ENCODE peak calls at places on chromosomes 16 and 17, in ten cellular contexts. One of them, this sample, is unnamed.
A peak's percentile ranks its signal among the peaks of the same experiment; 100 is the strongest.

GRCh38 chr17:19542247-19542646 is 8.6 kb downstream of the SLC47A1 start:
- DNase-seq in upper lobe of left lung: no peak
- DNase-seq in body of pancreas: no peak
- DNase-seq in Peyer's patch: no peak
- DNase-seq in ovary: no peak
- DNase-seq in IMR-90: no peak
- DNase-seq in stomach: no peak
- DNase-seq in tibial nerve: no peak
- DNase-seq in uterus: no peak
- DNase-seq in breast epithelium: no peak
- DNase-seq in this sample: no peak

GRCh38 chr16:3074860-3075545 is 9.6 kb downstream of the IL32 start:
- DNase-seq in Peyer's patch: no peak
- DNase-seq in tibial nerve: no peak
- DNase-seq in breast epithelium: no peak
- DNase-seq in body of pancreas: no peak
- DNase-seq in upper lobe of left lung: no peak
- DNase-seq in uterus: no peak
- DNase-seq in stomach: peak; percentile 46
- DNase-seq in ovary: no peak
- DNase-seq in IMR-90: no peak
- DNase-seq in this sample: peak; percentile 93

GRCh38 chr17:66714046-66715023 is 120.6 kb upstream of the CACNG5 start:
- DNase-seq in uterus: no peak
- DNase-seq in ovary: no peak
- DNase-seq in tibial nerve: no peak
- DNase-seq in upper lobe of left lung: no peak
- DNase-seq in IMR-90: no peak
- DNase-seq in stomach: no peak
- DNase-seq in body of pancreas: no peak
- DNase-seq in Peyer's patch: no peak
- DNase-seq in breast epithelium: no peak
- DNase-seq in this sample: no peak

GRCh38 chr17:54494731-54495715 is 405.6 kb upstream of the TOM1L1 start:
- DNase-seq in IMR-90: no peak
- DNase-seq in upper lobe of left lung: no peak
- DNase-seq in ovary: no peak
- DNase-seq in body of pancreas: no peak
- DNase-seq in tibial nerve: no peak
- DNase-seq in Peyer's patch: no peak
- DNase-seq in uterus: no peak
- DNase-seq in stomach: no peak
- DNase-seq in breast epithelium: no peak
- DNase-seq in this sample: no peak

GRCh38 chr17:67194134-67194533 is 50.9 kb downstream of the HELZ start:
- DNase-seq in breast epithelium: no peak
- DNase-seq in tibial nerve: no peak
- DNase-seq in upper lobe of left lung: no peak
- DNase-seq in uterus: no peak
- DNase-seq in body of pancreas: no peak
- DNase-seq in IMR-90: peak; percentile 81
- DNase-seq in ovary: no peak
- DNase-seq in Peyer's patch: no peak
- DNase-seq in stomach: no peak
- DNase-seq in this sample: no peak

GRCh38 chr17:14197582-14197981 is 39.1 kb downstream of the CDRT15 start:
- DNase-seq in Peyer's patch: no peak
- DNase-seq in tibial nerve: no peak
- DNase-seq in stomach: peak; percentile 38
- DNase-seq in body of pancreas: no peak
- DNase-seq in uterus: no peak
- DNase-seq in ovary: no peak
- DNase-seq in breast epithelium: no peak
- DNase-seq in upper lobe of left lung: no peak
- DNase-seq in IMR-90: no peak
- DNase-seq in this sample: no peak

GRCh38 chr17:12856451-12856850 is 67.2 kb downstream of the ARHGAP44 start:
- DNase-seq in ovary: no peak
- DNase-seq in IMR-90: no peak
- DNase-seq in breast epithelium: no peak
- DNase-seq in body of pancreas: no peak
- DNase-seq in stomach: no peak
- DNase-seq in upper lobe of left lung: no peak
- DNase-seq in Peyer's patch: no peak
- DNase-seq in uterus: no peak
- DNase-seq in tibial nerve: no peak
- DNase-seq in this sample: peak; percentile 84

GRCh38 chr16:2163211-2163881 is 7.8 kb downstream of the TRAF7 start:
- DNase-seq in IMR-90: no peak
- DNase-seq in body of pancreas: no peak
- DNase-seq in breast epithelium: peak; percentile 86
- DNase-seq in tibial nerve: no peak
- DNase-seq in Peyer's patch: peak; percentile 89
- DNase-seq in stomach: peak; percentile 77
- DNase-seq in upper lobe of left lung: peak; percentile 79
- DNase-seq in ovary: no peak
- DNase-seq in uterus: no peak
- DNase-seq in this sample: no peak

GRCh38 chr16:4293822-4294457 is 21.1 kb upstream of the TFAP4 start:
- DNase-seq in upper lobe of left lung: peak; percentile 69
- DNase-seq in breast epithelium: no peak
- DNase-seq in body of pancreas: peak; percentile 66
- DNase-seq in stomach: peak; percentile 58
- DNase-seq in uterus: peak; percentile 62
- DNase-seq in tibial nerve: no peak
- DNase-seq in Peyer's patch: no peak
- DNase-seq in IMR-90: peak; percentile 82
- DNase-seq in ovary: peak; percentile 71
- DNase-seq in this sample: no peak

DNA sequence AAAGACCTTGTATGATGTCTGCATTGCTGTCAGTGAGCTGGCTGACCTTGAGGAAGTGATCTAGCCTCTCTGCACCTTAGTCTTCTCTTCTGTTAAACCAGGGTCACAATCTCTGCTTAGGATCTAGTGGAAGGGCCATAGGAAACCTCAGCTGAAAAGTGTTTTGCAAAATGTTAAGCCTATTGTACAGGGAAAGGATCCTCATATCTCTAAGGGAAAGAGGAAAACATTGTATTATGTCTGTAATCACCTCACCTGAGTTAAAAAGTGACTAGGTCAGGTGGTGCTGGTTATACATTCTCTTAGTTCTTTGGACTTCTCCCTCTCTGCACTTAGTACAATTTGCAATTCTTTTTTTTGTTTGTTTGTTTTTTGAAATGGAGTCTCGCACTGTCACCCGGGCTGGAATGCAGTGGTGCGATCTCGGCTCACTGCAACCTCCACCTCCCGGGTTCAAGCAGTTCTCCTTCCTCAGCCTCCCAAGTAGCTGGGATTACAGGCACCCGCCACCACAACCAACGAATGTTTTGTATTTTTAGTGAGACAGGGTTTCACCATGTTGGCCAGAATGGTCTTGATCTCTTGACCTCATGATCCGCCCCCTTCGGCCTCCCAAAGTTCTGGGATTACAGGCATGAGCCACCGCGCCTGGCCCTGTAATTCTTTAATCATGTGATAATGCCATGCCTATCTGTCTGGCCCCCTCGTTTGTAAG is 2.0 kb upstream of the SEPHS2 start:
- DNase-seq in breast epithelium: no peak
- DNase-seq in Peyer's patch: no peak
- DNase-seq in ovary: no peak
- DNase-seq in uterus: no peak
- DNase-seq in IMR-90: no peak
- DNase-seq in body of pancreas: no peak
- DNase-seq in upper lobe of left lung: no peak
- DNase-seq in tibial nerve: no peak
- DNase-seq in stomach: no peak
- DNase-seq in this sample: no peak
- TF ChIP-seq POLR2A in breast epithelium: no peak
- TF ChIP-seq POLR2A in Peyer's patch: no peak
- TF ChIP-seq POLR2A in ovary: no peak
- TF ChIP-seq POLR2A in uterus: no peak
- TF ChIP-seq POLR2A in IMR-90: no peak
- TF ChIP-seq POLR2A in body of pancreas: no peak
- TF ChIP-seq POLR2A in upper lobe of left lung: no peak
- TF ChIP-seq POLR2A in tibial nerve: no peak
- TF ChIP-seq POLR2A in stomach: no peak
- TF ChIP-seq POLR2A in this sample: no peak

GRCh38 chr17:17445296-17445924 is 31.4 kb upstream of the MED9 start:
- DNase-seq in breast epithelium: no peak
- DNase-seq in tibial nerve: no peak
- DNase-seq in stomach: no peak
- DNase-seq in uterus: no peak
- DNase-seq in Peyer's patch: no peak
- DNase-seq in ovary: no peak
- DNase-seq in IMR-90: no peak
- DNase-seq in upper lobe of left lung: no peak
- DNase-seq in body of pancreas: no peak
- DNase-seq in this sample: no peak

GRCh38 chr17:17439971-17440843 is 36.6 kb upstream of the MED9 start:
- DNase-seq in stomach: peak; percentile 80
- DNase-seq in breast epithelium: no peak
- DNase-seq in upper lobe of left lung: no peak
- DNase-seq in IMR-90: peak; percentile 42
- DNase-seq in ovary: no peak
- DNase-seq in body of pancreas: peak; percentile 75
- DNase-seq in Peyer's patch: peak; percentile 81
- DNase-seq in tibial nerve: peak; percentile 43
- DNase-seq in uterus: no peak
- DNase-seq in this sample: peak; percentile 81

GRCh38 chr17:17445925-17446665 is 30.7 kb upstream of the MED9 start:
- DNase-seq in uterus: no peak
- DNase-seq in stomach: peak; percentile 83
- DNase-seq in body of pancreas: peak; percentile 71
- DNase-seq in breast epithelium: peak; percentile 76
- DNase-seq in upper lobe of left lung: no peak
- DNase-seq in IMR-90: peak; percentile 96
- DNase-seq in ovary: no peak
- DNase-seq in tibial nerve: peak; percentile 72
- DNase-seq in Peyer's patch: no peak
- DNase-seq in this sample: no peak

GRCh38 chr17:17440938-17441730 is 35.7 kb upstream of the MED9 start:
- DNase-seq in body of pancreas: no peak
- DNase-seq in breast epithelium: no peak
- DNase-seq in IMR-90: no peak
- DNase-seq in Peyer's patch: no peak
- DNase-seq in tibial nerve: no peak
- DNase-seq in uterus: no peak
- DNase-seq in ovary: no peak
- DNase-seq in upper lobe of left lung: no peak
- DNase-seq in stomach: no peak
- DNase-seq in this sample: no peak

DNA sequence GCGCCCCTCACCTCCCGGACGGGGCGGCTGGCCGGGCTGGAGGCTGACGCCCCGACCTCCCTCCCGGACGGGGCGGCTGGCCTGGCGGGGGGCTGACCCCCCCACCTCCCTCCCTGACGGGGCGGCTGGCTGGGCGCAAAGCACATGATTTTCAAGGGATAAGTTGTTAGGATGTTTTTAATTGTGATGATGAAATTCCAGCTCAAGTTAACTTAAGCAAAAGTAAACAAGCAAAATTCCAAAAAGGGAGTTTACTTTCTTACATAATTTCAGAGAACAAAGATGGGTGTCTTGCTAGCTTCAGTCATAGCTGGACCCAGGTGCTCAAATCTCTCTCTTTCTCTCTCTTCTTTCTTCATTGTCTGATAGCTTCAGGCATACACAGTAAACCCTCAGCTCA is 33.6 kb upstream of the MED9 start:
- DNase-seq in IMR-90: peak; percentile 43
- DNase-seq in tibial nerve: no peak
- DNase-seq in stomach: no peak
- DNase-seq in upper lobe of left lung: peak; percentile 87
- DNase-seq in ovary: no peak
- DNase-seq in breast epithelium: no peak
- DNase-seq in body of pancreas: no peak
- DNase-seq in uterus: no peak
- DNase-seq in Peyer's patch: no peak
- DNase-seq in this sample: no peak
- H3K4me3 ChIP-seq in IMR-90: no peak overlapping the region
- H3K4me3 ChIP-seq in tibial nerve: no peak overlapping the region
- H3K4me3 ChIP-seq in stomach: no peak overlapping the region
- H3K4me3 ChIP-seq in upper lobe of left lung: no peak overlapping the region
- H3K4me3 ChIP-seq in ovary: no peak overlapping the region
- H3K4me3 ChIP-seq in breast epithelium: peak overlapping the region; percentile 43
- H3K4me3 ChIP-seq in body of pancreas: no peak overlapping the region
- H3K4me3 ChIP-seq in uterus: no peak overlapping the region
- H3K4me3 ChIP-seq in Peyer's patch: no peak overlapping the region
- H3K4me3 ChIP-seq in this sample: no peak overlapping the region

GRCh38 chr17:78679495-78680395 is 102.3 kb downstream of the CYTH1 start:
- DNase-seq in IMR-90: no peak
- DNase-seq in upper lobe of left lung: no peak
- DNase-seq in uterus: no peak
- DNase-seq in breast epithelium: no peak
- DNase-seq in stomach: no peak
- DNase-seq in ovary: no peak
- DNase-seq in tibial nerve: no peak
- DNase-seq in body of pancreas: no peak
- DNase-seq in Peyer's patch: no peak
- DNase-seq in this sample: no peak

GRCh38 chr17:78680436-78680835 is 101.6 kb downstream of the CYTH1 start:
- DNase-seq in IMR-90: no peak
- DNase-seq in upper lobe of left lung: no peak
- DNase-seq in breast epithelium: no peak
- DNase-seq in uterus: no peak
- DNase-seq in ovary: no peak
- DNase-seq in body of pancreas: no peak
- DNase-seq in Peyer's patch: no peak
- DNase-seq in stomach: no peak
- DNase-seq in tibial nerve: no peak
- DNase-seq in this sample: no peak

GRCh38 chr17:78684026-78684425 is 98.0 kb downstream of the CYTH1 start:
- DNase-seq in IMR-90: no peak
- DNase-seq in tibial nerve: no peak
- DNase-seq in Peyer's patch: no peak
- DNase-seq in ovary: no peak
- DNase-seq in uterus: no peak
- DNase-seq in body of pancreas: no peak
- DNase-seq in stomach: no peak
- DNase-seq in breast epithelium: no peak
- DNase-seq in upper lobe of left lung: no peak
- DNase-seq in this sample: no peak

GRCh38 chr17:78683031-78683961 is 98.8 kb downstream of the CYTH1 start:
- DNase-seq in breast epithelium: no peak
- DNase-seq in ovary: no peak
- DNase-seq in stomach: no peak
- DNase-seq in body of pancreas: no peak
- DNase-seq in upper lobe of left lung: no peak
- DNase-seq in IMR-90: no peak
- DNase-seq in tibial nerve: no peak
- DNase-seq in Peyer's patch: no peak
- DNase-seq in uterus: no peak
- DNase-seq in this sample: no peak

GRCh38 chr17:78682363-78682762 is 99.7 kb downstream of the CYTH1 start:
- DNase-seq in stomach: no peak
- DNase-seq in Peyer's patch: no peak
- DNase-seq in uterus: no peak
- DNase-seq in breast epithelium: no peak
- DNase-seq in upper lobe of left lung: no peak
- DNase-seq in body of pancreas: no peak
- DNase-seq in ovary: no peak
- DNase-seq in tibial nerve: no peak
- DNase-seq in IMR-90: no peak
- DNase-seq in this sample: no peak
- TF ChIP-seq POLR2A in stomach: no peak
- TF ChIP-seq POLR2A in Peyer's patch: no peak
- TF ChIP-seq POLR2A in uterus: no peak
- TF ChIP-seq POLR2A in breast epithelium: no peak
- TF ChIP-seq POLR2A in upper lobe of left lung: no peak
- TF ChIP-seq POLR2A in body of pancreas: no peak
- TF ChIP-seq POLR2A in ovary: no peak
- TF ChIP-seq POLR2A in tibial nerve: no peak
- TF ChIP-seq POLR2A in IMR-90: no peak
- TF ChIP-seq POLR2A in this sample: no peak

GRCh38 chr17:76611747-76612143 is 26.1 kb upstream of the ST6GALNAC2 start:
- DNase-seq in uterus: no peak
- DNase-seq in stomach: no peak
- DNase-seq in tibial nerve: no peak
- DNase-seq in ovary: no peak
- DNase-seq in breast epithelium: no peak
- DNase-seq in upper lobe of left lung: no peak
- DNase-seq in Peyer's patch: no peak
- DNase-seq in IMR-90: no peak
- DNase-seq in body of pancreas: no peak
- DNase-seq in this sample: no peak
- H3K4me3 ChIP-seq in uterus: no peak overlapping the region
- H3K4me3 ChIP-seq in stomach: no peak overlapping the region
- H3K4me3 ChIP-seq in tibial nerve: no peak overlapping the region
- H3K4me3 ChIP-seq in ovary: no peak overlapping the region
- H3K4me3 ChIP-seq in breast epithelium: no peak overlapping the region
- H3K4me3 ChIP-seq in upper lobe of left lung: no peak overlapping the region
- H3K4me3 ChIP-seq in Peyer's patch: no peak overlapping the region
- H3K4me3 ChIP-seq in IMR-90: no peak overlapping the region
- H3K4me3 ChIP-seq in body of pancreas: no peak overlapping the region
- H3K4me3 ChIP-seq in this sample: no peak overlapping the region

This sample was measured in NB4.